ENCODE peak calls at places on chromosomes 1 and 21, in ten cellular contexts. W, T, O, K, C, G, I, Z, U and Y are unnamed samples.

GRCh38 chr1:47232187-47232874 is at the start of gene TAL1:
- DNase-seq in T (no peak), Z (no peak), C (no peak), U (no peak), O (no peak), W (no peak), K (peak), G (no peak), I (no peak), Y (no peak)

GRCh38 chr1:244665771-244666217 is 12.9 kb downstream of the DESI2 start:
- DNase-seq in I (no peak), Z (no peak), C (no peak), U (no peak), W (no peak), G (no peak), T (no peak), O (peak), K (no peak), Y (no peak)

GRCh38 chr1:176159993-176160392 is 47.1 kb downstream of the COP1 start:
- DNase-seq in I (no peak), G (no peak), K (no peak), W (no peak), C (no peak), T (no peak), U (no peak), Z (no peak), O (no peak), Y (no peak)

GRCh38 chr1:184101571-184101970 is 50.0 kb downstream of the TSEN15 start:
- DNase-seq in K (no peak), O (no peak), G (no peak), Z (no peak), C (no peak), I (no peak), W (no peak), U (no peak), T (no peak), Y (no peak)

GRCh38 chr1:202329891-202330290 is 11.8 kb downstream of the UBE2T start:
- DNase-seq in Z (no peak), K (no peak), O (no peak), U (no peak), T (no peak), C (no peak), G (no peak), I (no peak), W (no peak), Y (no peak)

GRCh38 chr1:46406881-46407608 is 12.9 kb downstream of the FAAH start:
- DNase-seq in Z (no peak), O (no peak), G (no peak), C (no peak), I (no peak), K (peak), T (no peak), W (no peak), U (no peak), Y (no peak)

GRCh38 chr1:100265562-100265930 is 470 bp upstream of the RTCA start:
- DNase-seq in W (no peak), O (peak), K (peak), U (no peak), G (no peak), I (no peak), C (no peak), Z (no peak), T (no peak), Y (no peak)

GRCh38 chr1:43313771-43314170 is 13.0 kb downstream of the TIE1 start:
- DNase-seq in Z (no peak), I (no peak), C (no peak), W (no peak), G (peak), U (no peak), K (no peak), T (no peak), O (no peak), Y (no peak)

GRCh38 chr1:11062965-11063401 is 3.2 kb upstream of the SRM start:
- DNase-seq in O (peak), K (no peak), G (no peak), U (no peak), C (no peak), W (no peak), Z (no peak), I (peak), T (no peak), Y (peak)

GRCh38 chr1:202861420-202862121 is 27.4 kb downstream of the RABIF start:
- DNase-seq in Z (peak), K (peak), C (peak), W (peak), O (peak), T (peak), G (peak), I (peak), U (peak), Y (peak)

GRCh38 chr1:236687273-236687672 is 974 bp downstream of the ACTN2 start:
- DNase-seq in K (no peak), G (no peak), Z (no peak), T (no peak), O (no peak), W (no peak), I (no peak), U (no peak), C (no peak), Y (no peak)

GRCh38 chr1:160251006-160251405 is 11.3 kb downstream of the DCAF8 start:
- DNase-seq in U (no peak), Z (no peak), G (no peak), K (no peak), O (no peak), W (no peak), I (no peak), T (no peak), C (no peak), Y (no peak)

GRCh38 chr21:36806103-36806502 is 107.2 kb downstream of the SIM2 start:
- DNase-seq in U (no peak), Z (no peak), K (no peak), O (peak), T (no peak), G (no peak), C (no peak), I (no peak), W (no peak), Y (no peak)

GRCh38 chr21:45618846-45619485 is 24.6 kb upstream of the PCBP3 start:
- DNase-seq in G (no peak), O (peak), U (no peak), I (no peak), Z (no peak), K (no peak), W (peak), T (no peak), C (no peak), Y (peak)

GRCh38 chr1:17630048-17630830 is 90.7 kb downstream of the ARHGEF10L start:
- DNase-seq in T (no peak), Z (no peak), U (no peak), W (no peak), G (no peak), I (no peak), K (no peak), C (no peak), O (peak), Y (peak)

GRCh38 chr21:21247441-21247840 is 249.2 kb downstream of the NCAM2 start:
- DNase-seq in K (no peak), U (no peak), G (no peak), T (no peak), W (no peak), C (no peak), Z (no peak), O (no peak), I (no peak), Y (no peak)

GRCh38 chr1:234237416-234237815 is 135.8 kb upstream of the COA6 start:
- DNase-seq in K (no peak), C (no peak), G (no peak), Z (no peak), T (no peak), U (no peak), I (no peak), O (no peak), W (no peak), Y (no peak)

GRCh38 chr1:24805534-24806301 is 60.5 kb downstream of the CLIC4 start:
- DNase-seq in O (peak), T (no peak), Z (no peak), K (peak), C (peak), U (no peak), W (no peak), G (no peak), I (no peak), Y (peak)

GRCh38 chr1:234315091-234315541 is 58.1 kb upstream of the COA6 start:
- DNase-seq in C (peak), K (peak), O (peak), U (no peak), T (no peak), I (peak), W (no peak), Z (no peak), G (no peak), Y (peak)

GRCh38 chr1:5793516-5793915 is 198.7 kb downstream of the NPHP4 start:
- DNase-seq in C (no peak), G (no peak), O (no peak), U (no peak), W (no peak), I (no peak), K (no peak), T (no peak), Z (no peak), Y (no peak)

GRCh38 chr1:189357317-189357716 is 1120.3 kb downstream of the BRINP3 start:
- DNase-seq in K (no peak), Z (no peak), C (no peak), W (no peak), T (no peak), G (no peak), O (no peak), I (no peak), U (no peak), Y (no peak)